ENCODE peak calls at places on chromosome 4, in four cellular contexts. S, C, V and D are unnamed samples.

GRCh38 chr4:169810325-169811323 is 52.9 kb upstream of the HPF1 start:
- DNase-seq in S (peak), V (no peak), C (peak), D (peak)

GRCh38 chr4:79917246-79917645 is 155.8 kb downstream of the ANTXR2 start:
- DNase-seq in S (peak), C (peak), V (peak), D (no peak)

GRCh38 chr4:6343950-6344408 is 74.3 kb downstream of the WFS1 start:
- DNase-seq in V (no peak), C (peak), S (no peak), D (no peak)

GRCh38 chr4:88264338-88264737 is 20.0 kb downstream of the PPM1K start:
- DNase-seq in S (no peak), V (no peak), C (no peak), D (no peak)

GRCh38 chr4:140935259-140935658 is 179.1 kb upstream of the TBC1D9 start:
- DNase-seq in S (no peak), V (no peak), C (no peak), D (no peak)

GRCh38 chr4:124783847-124784246 is 71.3 kb upstream of the ANKRD50 start:
- DNase-seq in C (no peak), S (no peak), V (no peak), D (no peak)

GRCh38 chr4:39043058-39043696 is 11.0 kb upstream of the TMEM156 start:
- DNase-seq in V (no peak), C (no peak), S (no peak), D (no peak)

GRCh38 chr4:162157241-162157640 is 6.6 kb downstream of the FSTL5 start:
- DNase-seq in V (no peak), C (no peak), S (no peak), D (no peak)

GRCh38 chr4:109989618-109990017 is 76.9 kb downstream of the EGF start:
- DNase-seq in C (no peak), V (no peak), S (no peak), D (no peak)

GRCh38 chr4:174579421-174579820 is 57.1 kb upstream of the HPGD start:
- DNase-seq in V (no peak), S (no peak), C (no peak), D (no peak)

GRCh38 chr4:20684852-20685763 is 15.2 kb upstream of the PACRGL start:
- DNase-seq in S (peak), C (no peak), V (no peak), D (peak)

GRCh38 chr4:159024266-159024665 is 78.6 kb upstream of the RAPGEF2 start:
- DNase-seq in S (no peak), C (no peak), V (no peak), D (no peak)

GRCh38 chr4:46856347-46856746 is 52.7 kb downstream of the COX7B2 start:
- DNase-seq in V (no peak), C (no peak), S (no peak), D (no peak)

GRCh38 chr4:7772708-7773385 is 166.8 kb downstream of the AFAP1 start:
- DNase-seq in V (peak), S (no peak), C (no peak), D (no peak)

GRCh38 chr4:41324861-41325260 is 68.1 kb downstream of the UCHL1 start:
- DNase-seq in V (no peak), S (no peak), C (no peak), D (no peak)

GRCh38 chr4:39228377-39228776 is 46.0 kb downstream of the WDR19 start:
- DNase-seq in V (no peak), C (no peak), S (no peak), D (no peak)

GRCh38 chr4:32858971-32859370 is 2138.8 kb downstream of the PCDH7 start:
- DNase-seq in S (no peak), V (no peak), C (peak), D (no peak)

GRCh38 chr4:77538144-77538543 is 67.5 kb upstream of the CXCL13 start:
- DNase-seq in S (no peak), V (no peak), C (no peak), D (no peak)

GRCh38 chr4:183360161-183360919 is 38.1 kb upstream of the CLDN24 start:
- DNase-seq in S (no peak), V (no peak), C (no peak), D (no peak)

GRCh38 chr4:183364025-183364424 is 41.8 kb upstream of the CLDN24 start:
- DNase-seq in S (no peak), C (no peak), V (no peak), D (no peak)

GRCh38 chr4:183362036-183362435 is 39.8 kb upstream of the CLDN24 start:
- DNase-seq in C (no peak), S (no peak), V (no peak), D (no peak)

GRCh38 chr4:183366436-183366835 is 44.2 kb upstream of the CLDN24 start:
- DNase-seq in V (no peak), C (no peak), S (no peak), D (no peak)

GRCh38 chr4:183362916-183363542 is 40.8 kb upstream of the CLDN24 start:
- DNase-seq in V (no peak), S (no peak), C (no peak), D (no peak)
- TF ChIP-seq CTCF in V (no peak), S (no peak), C (peak), D (no peak)

DNA sequence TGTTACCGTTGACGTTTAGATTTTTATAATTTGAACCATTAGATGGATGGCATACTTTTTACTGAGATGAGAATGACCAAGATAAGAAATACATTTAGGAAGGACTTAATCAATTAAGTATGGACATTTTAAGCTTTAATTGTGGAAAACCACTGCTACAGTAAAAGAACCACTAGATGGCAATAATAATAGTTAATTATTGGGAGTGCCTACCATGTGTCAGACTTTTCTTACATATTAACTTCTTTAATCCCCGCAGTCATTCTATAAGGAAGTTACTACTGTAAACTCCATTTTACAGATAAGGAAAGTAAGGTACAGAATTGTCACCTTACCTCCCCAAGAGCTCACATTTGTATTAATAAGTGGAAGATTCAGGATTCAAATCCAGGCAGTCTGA is 48.5 kb upstream of the MYOZ2 start:
- DNase-seq in C (no peak), S (no peak), V (no peak), D (no peak)
- TF ChIP-seq CTCF in C (peak), S (no peak), V (peak), D (no peak)

DNA sequence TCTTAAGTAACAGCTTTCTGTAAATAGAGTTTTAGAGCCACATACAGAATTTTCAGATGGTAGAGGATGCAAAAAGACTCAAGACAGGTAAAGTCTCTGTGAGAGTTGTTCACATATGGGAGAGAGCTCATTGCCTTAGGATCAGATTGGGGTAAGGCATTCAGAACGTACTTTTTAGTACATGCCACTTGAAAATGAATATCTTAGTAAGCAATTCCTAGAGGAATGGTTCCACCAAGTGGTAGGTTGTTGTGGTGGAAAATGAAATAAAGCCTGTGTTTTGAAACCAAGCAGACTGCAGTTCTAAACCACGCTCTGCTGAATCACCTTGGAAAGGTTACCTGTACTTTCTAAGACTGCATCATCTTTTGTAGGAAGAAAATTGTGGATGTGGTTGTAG is 547.0 kb upstream of the LCORL start:
- DNase-seq in C (no peak), S (no peak), V (no peak), D (no peak)
- TF ChIP-seq CTCF in C (no peak), S (no peak), V (no peak), D (no peak)

GRCh38 chr4:15794432-15794831 is 16.3 kb downstream of the CD38 start:
- DNase-seq in S (no peak), V (no peak), C (no peak), D (no peak)
- TF ChIP-seq CTCF in S (no peak), V (no peak), C (no peak), D (no peak)

GRCh38 chr4:173170210-173170778 is 1.7 kb downstream of the GALNT7 start:
- DNase-seq in C (no peak), S (no peak), V (no peak), D (no peak)

GRCh38 chr4:173168396-173169177 is at the start of gene GALNT7:
- DNase-seq in V (peak), S (peak), C (no peak), D (peak)

GRCh38 chr4:173169178-173169427 is 492 bp downstream of the GALNT7 start:
- DNase-seq in V (no peak), C (no peak), S (no peak), D (peak)

GRCh38 chr4:173171098-173171497 is 2.5 kb downstream of the GALNT7 start:
- DNase-seq in S (no peak), V (no peak), C (no peak), D (no peak)

GRCh38 chr4:173169428-173170209 is 1.0 kb downstream of the GALNT7 start:
- DNase-seq in V (peak), S (peak), C (no peak), D (peak)
- TF ChIP-seq CTCF in V (no peak), S (no peak), C (no peak), D (no peak)